ENCODE peak calls at places on chromosomes 5 and 9, in ten cellular contexts. Z, J, A, P, I, N, C, X, H and T are unnamed samples.

GRCh38 chr9:130713286-130713975 is 19.9 kb downstream of the EXOSC2 start:
- DNase-seq in Z (no peak), J (peak), A (no peak), P (peak), I (peak), N (no peak), C (peak), X (no peak), H (peak), T (no peak)

GRCh38 chr5:102815084-102815483 is 60.0 kb downstream of the PAM start:
- DNase-seq in Z (no peak), J (no peak), A (no peak), P (no peak), I (no peak), N (no peak), C (no peak), X (no peak), H (no peak), T (no peak)

GRCh38 chr9:12775963-12776774 is 1.3 kb downstream of the LURAP1L start:
- DNase-seq in Z (peak), J (peak), A (no peak), P (peak), I (no peak), N (no peak), C (no peak), X (peak), H (peak), T (peak)

GRCh38 chr5:125117556-125117955 is 371.1 kb upstream of the ZNF608 start:
- DNase-seq in Z (no peak), J (no peak), A (no peak), P (no peak), I (no peak), N (no peak), C (no peak), X (no peak), H (no peak), T (no peak)

GRCh38 chr9:72592501-72593403 is 71.3 kb downstream of the TMC1 start:
- DNase-seq in Z (no peak), J (peak), A (no peak), P (peak), I (no peak), N (no peak), C (no peak), X (no peak), H (peak), T (no peak)

GRCh38 chr5:135045488-135045887 is 11.5 kb upstream of the PITX1 start:
- DNase-seq in Z (no peak), J (no peak), A (no peak), P (no peak), I (no peak), N (no peak), C (no peak), X (no peak), H (no peak), T (no peak)

GRCh38 chr5:157541452-157542118 is 34.0 kb downstream of the ADAM19 start:
- DNase-seq in Z (no peak), J (no peak), A (no peak), P (no peak), I (no peak), N (no peak), C (no peak), X (no peak), H (no peak), T (no peak)

GRCh38 chr5:16502866-16503265 is 37.3 kb upstream of the ZNF622 start:
- DNase-seq in Z (no peak), J (no peak), A (no peak), P (no peak), I (no peak), N (no peak), C (no peak), X (no peak), H (no peak), T (no peak)

GRCh38 chr5:135242021-135242480 is 157.0 kb downstream of the MACROH2A1 start:
- DNase-seq in Z (no peak), J (peak), A (no peak), P (no peak), I (no peak), N (no peak), C (no peak), X (no peak), H (no peak), T (peak)

GRCh38 chr9:102225806-102226441 is 487.5 kb upstream of the GRIN3A start:
- DNase-seq in Z (no peak), J (no peak), A (no peak), P (no peak), I (no peak), N (no peak), C (no peak), X (no peak), H (no peak), T (no peak)

GRCh38 chr5:176388341-176389113 is at the start of the genes HIGD2A and NOP16:
- DNase-seq in Z (peak), J (peak), A (peak), P (peak), I (peak), N (peak), C (peak), X (peak), H (peak), T (peak)

GRCh38 chr5:96374653-96375052 is 58.4 kb downstream of the PCSK1 start:
- DNase-seq in Z (no peak), J (no peak), A (no peak), P (no peak), I (no peak), N (no peak), C (no peak), X (no peak), H (no peak), T (no peak)

GRCh38 chr5:137666109-137666850 is 69.6 kb downstream of the KLHL3 start:
- DNase-seq in Z (no peak), J (no peak), A (no peak), P (peak), I (no peak), N (peak), C (peak), X (no peak), H (no peak), T (no peak)

GRCh38 chr9:93192721-93193372 is 8.9 kb downstream of the WNK2 start:
- DNase-seq in Z (no peak), J (no peak), A (no peak), P (no peak), I (no peak), N (no peak), C (no peak), X (no peak), H (no peak), T (no peak)

GRCh38 chr9:138043411-138044345 is 166.1 kb downstream of the CACNA1B start:
- DNase-seq in Z (no peak), J (no peak), A (no peak), P (no peak), I (no peak), N (no peak), C (no peak), X (no peak), H (no peak), T (peak)

GRCh38 chr5:150352531-150353394 is 4.7 kb upstream of the TCOF1 start:
- DNase-seq in Z (no peak), J (no peak), A (no peak), P (no peak), I (no peak), N (no peak), C (no peak), X (no peak), H (no peak), T (no peak)

GRCh38 chr5:38434981-38435710 is 121.3 kb downstream of the LIFR start:
- DNase-seq in Z (no peak), J (no peak), A (no peak), P (no peak), I (no peak), N (no peak), C (no peak), X (no peak), H (no peak), T (no peak)

GRCh38 chr9:96009690-96010477 is 134.4 kb downstream of the ERCC6L2 start:
- DNase-seq in Z (no peak), J (no peak), A (peak), P (peak), I (no peak), N (peak), C (no peak), X (no peak), H (peak), T (no peak)

GRCh38 chr5:109299557-109299956 is 110.2 kb downstream of the PJA2 start:
- DNase-seq in Z (no peak), J (no peak), A (no peak), P (no peak), I (no peak), N (no peak), C (no peak), X (no peak), H (no peak), T (no peak)

GRCh38 chr5:17289681-17290619 is 72.5 kb downstream of the BASP1 start:
- DNase-seq in Z (no peak), J (no peak), A (no peak), P (no peak), I (no peak), N (no peak), C (no peak), X (no peak), H (no peak), T (no peak)

GRCh38 chr5:122182491-122182921 is 53.2 kb downstream of the ZNF474 start:
- DNase-seq in Z (no peak), J (peak), A (no peak), P (no peak), I (no peak), N (no peak), C (no peak), X (no peak), H (no peak), T (no peak)

GRCh38 chr9:114894206-114894605 is 36.2 kb downstream of the TNFSF8 start:
- DNase-seq in Z (no peak), J (no peak), A (no peak), P (no peak), I (no peak), N (no peak), C (no peak), X (no peak), H (no peak), T (no peak)

GRCh38 chr5:143370440-143370839 is 33.0 kb downstream of the NR3C1 start:
- DNase-seq in Z (no peak), J (no peak), A (no peak), P (no peak), I (no peak), N (no peak), C (no peak), X (no peak), H (no peak), T (no peak)

GRCh38 chr5:180153099-180153498 is 55.9 kb downstream of the RASGEF1C start:
- DNase-seq in Z (no peak), J (no peak), A (no peak), P (no peak), I (no peak), N (no peak), C (no peak), X (no peak), H (no peak), T (no peak)

GRCh38 chr5:90386099-90386710 is 23.4 kb downstream of the CETN3 start:
- DNase-seq in Z (no peak), J (no peak), A (no peak), P (peak), I (no peak), N (no peak), C (no peak), X (no peak), H (peak), T (no peak)

GRCh38 chr5:68088302-68088701 is 127.3 kb upstream of the PIK3R1 start:
- DNase-seq in Z (no peak), J (no peak), A (no peak), P (no peak), I (no peak), N (no peak), C (no peak), X (no peak), H (no peak), T (no peak)

GRCh38 chr9:124662561-124662960 is 108.5 kb downstream of the NR6A1 start:
- DNase-seq in Z (no peak), J (no peak), A (no peak), P (no peak), I (no peak), N (no peak), C (no peak), X (no peak), H (no peak), T (no peak)

GRCh38 chr9:130630506-130631330 is 33.7 kb upstream of the PRDM12 start:
- DNase-seq in Z (no peak), J (no peak), A (no peak), P (no peak), I (no peak), N (no peak), C (no peak), X (no peak), H (no peak), T (no peak)

GRCh38 chr5:68722357-68722756 is 371.5 kb upstream of the SLC30A5 start:
- DNase-seq in Z (no peak), J (no peak), A (no peak), P (no peak), I (no peak), N (no peak), C (no peak), X (no peak), H (no peak), T (no peak)

GRCh38 chr5:1141827-1142226 is 30.0 kb upstream of the SLC12A7 start:
- DNase-seq in Z (no peak), J (no peak), A (no peak), P (no peak), I (no peak), N (no peak), C (no peak), X (no peak), H (no peak), T (no peak)

GRCh38 chr9:7316967-7317366 is 482.6 kb downstream of the DMAC1 start:
- DNase-seq in Z (no peak), J (no peak), A (no peak), P (no peak), I (no peak), N (no peak), C (no peak), X (no peak), H (no peak), T (no peak)

GRCh38 chr9:8863064-8863463 is 1063.5 kb upstream of the DMAC1 start:
- DNase-seq in Z (no peak), J (no peak), A (no peak), P (no peak), I (no peak), N (no peak), C (no peak), X (no peak), H (no peak), T (no peak)

GRCh38 chr5:38638656-38639055 is 82.2 kb upstream of the LIFR start:
- DNase-seq in Z (no peak), J (no peak), A (no peak), P (no peak), I (no peak), N (no peak), C (no peak), X (no peak), H (no peak), T (no peak)

GRCh38 chr5:8601831-8602354 is 732.9 kb downstream of the MTRR start:
- DNase-seq in Z (no peak), J (no peak), A (no peak), P (no peak), I (no peak), N (no peak), C (no peak), X (no peak), H (no peak), T (no peak)

GRCh38 chr5:97943036-97943435 is 760.0 kb upstream of the RIOK2 start:
- DNase-seq in Z (no peak), J (no peak), A (no peak), P (no peak), I (no peak), N (no peak), C (no peak), X (no peak), H (no peak), T (no peak)